ENCODE peak calls at places on chromosomes 6 and 20, in seven cellular contexts. V is HCT116, U is upper lobe of left lung, O is HepG2, X is breast epithelium, T is H1, I is GM12878. K is an unnamed sample.

GRCh38 chr6:108635505-108636226 is 74.9 kb downstream of the FOXO3 start:
- DNase-seq in V (no peak), U (peak; percentile 90), O (no peak), X (no peak), T (no peak), I (no peak), K (no peak)

GRCh38 chr20:40766790-40767529 is 77.9 kb upstream of the MAFB start:
- DNase-seq in V (no peak), U (no peak), O (no peak), X (no peak), T (no peak), I (no peak), K (no peak)

GRCh38 chr6:46015119-46015968 is at the start of gene CLIC5:
- DNase-seq in V (no peak), U (peak; percentile 52), O (no peak), X (peak; percentile 22), T (peak; percentile 65), I (no peak), K (peak; percentile 25)

GRCh38 chr6:15260099-15260821 is 14.4 kb downstream of the JARID2 start:
- DNase-seq in V (no peak), U (no peak), O (no peak), X (no peak), T (no peak), I (no peak), K (no peak)

GRCh38 chr20:45347297-45347935 is 808 bp downstream of the SDC4 start:
- DNase-seq in V (no peak), U (no peak), O (no peak), X (no peak), T (no peak), I (no peak), K (no peak)

GRCh38 chr20:3687655-3688054 is 5.8 kb upstream of the ADAM33 start:
- DNase-seq in V (peak; percentile 39), U (no peak), O (peak; percentile 44), X (no peak), T (no peak), I (no peak), K (no peak)

GRCh38 chr20:32877507-32877906 is 18.8 kb downstream of the EFCAB8 start:
- DNase-seq in V (no peak), U (no peak), O (no peak), X (no peak), T (no peak), I (no peak), K (no peak)

GRCh38 chr6:40796280-40797223 is 209.4 kb upstream of the LRFN2 start:
- DNase-seq in V (no peak), U (no peak), O (no peak), X (no peak), T (no peak), I (no peak), K (no peak)

GRCh38 chr20:380763-381580 is 412 bp downstream of the TRIB3 start:
- DNase-seq in V (peak; percentile 76), U (peak; percentile 70), O (peak; percentile 86), X (no peak), T (peak; percentile 86), I (no peak), K (peak; percentile 61)

GRCh38 chr6:10478187-10479040 is 42.7 kb upstream of the GCNT2 start:
- DNase-seq in V (peak; percentile 41), U (no peak), O (peak; percentile 58), X (no peak), T (no peak), I (no peak), K (no peak)

GRCh38 chr20:57459278-57459677 is 65.7 kb downstream of the CTCFL start:
- DNase-seq in V (no peak), U (no peak), O (no peak), X (no peak), T (no peak), I (no peak), K (no peak)

GRCh38 chr20:57455386-57455785 is 64.2 kb downstream of the RBM38 start:
- DNase-seq in V (no peak), U (no peak), O (no peak), X (no peak), T (no peak), I (no peak), K (no peak)

GRCh38 chr20:57456116-57456515 is 64.9 kb downstream of the RBM38 start:
- DNase-seq in V (no peak), U (no peak), O (no peak), X (no peak), T (no peak), I (no peak), K (no peak)

GRCh38 chr20:57458400-57459160 is 66.4 kb downstream of the CTCFL start:
- DNase-seq in V (no peak), U (no peak), O (no peak), X (peak; percentile 79), T (no peak), I (no peak), K (no peak)

DNA sequence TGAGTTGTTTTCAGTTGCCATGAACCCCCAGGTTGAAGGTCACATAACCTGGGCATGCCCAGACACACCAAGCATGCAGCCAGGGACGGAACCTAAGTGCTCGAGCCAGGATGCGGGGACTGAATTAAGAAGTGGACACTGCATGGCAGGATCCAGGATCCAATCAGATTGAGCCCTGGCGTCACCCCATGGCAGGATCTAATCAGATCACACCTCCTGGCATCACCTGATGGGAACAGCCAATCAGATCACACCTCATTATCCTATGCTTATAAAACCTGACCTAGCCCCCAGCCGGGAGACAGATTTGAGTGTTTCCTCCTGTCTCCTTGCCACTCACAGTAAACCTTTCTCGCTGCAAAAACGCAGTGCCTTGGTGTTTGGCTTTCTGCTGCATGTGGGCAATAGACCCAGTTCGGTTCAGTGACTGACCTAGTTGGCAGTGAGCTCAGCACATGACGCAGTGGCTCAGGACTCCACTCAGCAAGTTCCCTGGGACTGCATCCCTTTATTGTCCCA is 66.1 kb downstream of the RBM38 start:
- DNase-seq in V (no peak), U (no peak), O (no peak), X (no peak), T (no peak), I (no peak), K (no peak)
- TF ChIP-seq POLR2AphosphoS5 in V (no peak), U (no peak), O (no peak), X (no peak), T (no peak), I (no peak), K (no peak)

DNA sequence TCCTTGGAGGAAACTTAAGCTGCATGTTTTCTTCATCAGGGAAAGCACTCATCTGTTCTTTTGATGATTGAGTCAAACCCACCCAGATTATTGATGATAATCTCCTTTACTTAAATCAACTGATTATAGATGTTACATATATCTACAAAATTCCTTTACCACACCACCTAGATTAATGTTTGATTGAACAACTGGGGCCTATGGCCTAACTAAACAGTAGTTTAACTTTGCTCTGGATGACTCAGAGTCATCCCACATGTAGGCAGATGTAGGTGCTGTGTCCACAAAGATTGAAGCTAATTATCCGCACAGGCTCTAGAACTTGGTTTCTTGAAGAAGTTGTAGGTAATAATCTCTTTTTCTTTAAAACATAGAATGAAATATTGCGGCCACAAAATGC is 42.2 kb downstream of the PKIB start:
- DNase-seq in V (no peak), U (no peak), O (peak; percentile 31), X (no peak), T (no peak), I (no peak), K (no peak)
- TF ChIP-seq POLR2AphosphoS5 in V (no peak), U (no peak), O (no peak), X (no peak), T (no peak), I (no peak), K (no peak)

GRCh38 chr20:43667341-43668132 is 623 bp downstream of the MYBL2 start:
- DNase-seq in V (no peak), U (no peak), O (no peak), X (no peak), T (peak; percentile 68), I (no peak), K (peak; percentile 35)

GRCh38 chr20:43665466-43666176 is 1.3 kb upstream of the MYBL2 start:
- DNase-seq in V (no peak), U (no peak), O (no peak), X (no peak), T (no peak), I (no peak), K (no peak)

GRCh38 chr20:43662943-43663655 is 3.8 kb upstream of the MYBL2 start:
- DNase-seq in V (no peak), U (no peak), O (no peak), X (no peak), T (no peak), I (no peak), K (no peak)

GRCh38 chr20:43669332-43669731 is 2.4 kb downstream of the MYBL2 start:
- DNase-seq in V (no peak), U (no peak), O (no peak), X (no peak), T (no peak), I (no peak), K (no peak)

GRCh38 chr20:43666376-43667328 is at the start of gene MYBL2:
- DNase-seq in V (peak; percentile 18), U (peak; percentile 48), O (peak; percentile 70), X (no peak), T (peak; percentile 84), I (no peak), K (peak; percentile 80)
- TF ChIP-seq POLR2AphosphoS5 in V (peak; percentile 65), U (no peak), O (peak; percentile 66), X (no peak), T (peak; percentile 90), I (peak; percentile 45), K (no peak)

GRCh38 chr20:20312562-20312961 is 55.3 kb upstream of the INSM1 start:
- DNase-seq in V (no peak), U (no peak), O (no peak), X (no peak), T (no peak), I (no peak), K (no peak)

GRCh38 chr20:20318318-20319161 is 49.4 kb upstream of the INSM1 start:
- DNase-seq in V (no peak), U (no peak), O (no peak), X (no peak), T (no peak), I (no peak), K (no peak)

GRCh38 chr20:20321134-20321533 is 46.8 kb upstream of the INSM1 start:
- DNase-seq in V (no peak), U (no peak), O (no peak), X (no peak), T (no peak), I (no peak), K (no peak)

GRCh38 chr20:20321917-20322316 is 46.0 kb upstream of the INSM1 start:
- DNase-seq in V (no peak), U (no peak), O (no peak), X (no peak), T (no peak), I (no peak), K (no peak)

DNA sequence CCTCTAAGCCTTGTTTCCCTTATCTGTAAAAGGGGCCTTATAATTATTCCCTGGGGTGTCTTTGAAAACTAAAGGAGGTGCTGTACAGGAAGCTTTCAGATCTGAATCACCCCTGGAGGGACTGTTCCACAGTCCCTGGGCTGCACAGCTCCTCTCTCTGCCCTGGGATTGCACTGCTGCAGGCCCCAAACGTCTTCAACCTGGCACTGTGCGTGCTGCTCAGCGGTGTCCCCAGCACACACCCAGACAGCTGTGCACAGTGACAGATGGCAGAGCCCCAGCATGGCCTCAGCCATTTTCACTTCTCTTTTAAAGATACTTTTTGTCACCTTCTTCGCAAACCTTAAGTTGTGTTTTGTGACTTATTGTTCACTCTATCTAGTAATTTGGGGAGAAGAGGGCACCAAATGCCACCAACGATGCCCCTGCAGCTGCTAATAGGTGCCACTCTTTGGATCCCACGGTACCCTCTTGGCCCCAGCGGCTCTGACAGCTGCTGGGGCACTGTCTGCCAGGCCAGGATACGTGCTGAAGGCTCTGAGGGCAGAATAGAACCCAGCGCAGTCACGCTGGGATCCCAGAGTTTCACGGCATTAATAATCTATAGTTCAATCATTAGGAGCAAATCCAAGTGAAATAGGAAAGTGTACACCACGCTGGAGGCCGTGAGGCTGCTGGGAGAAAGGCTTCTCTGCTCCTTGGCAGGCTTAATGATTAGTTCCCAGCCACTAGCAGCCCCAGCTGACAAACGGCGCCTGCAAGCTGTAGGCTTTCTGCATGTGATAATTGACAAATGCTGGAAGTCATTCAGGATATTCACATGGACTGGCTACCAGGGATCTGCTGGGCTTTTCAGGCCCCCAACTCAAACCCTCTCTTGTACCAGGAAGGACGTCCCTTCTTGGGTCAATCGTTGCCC is 50.5 kb upstream of the INSM1 start:
- DNase-seq in V (no peak), U (no peak), O (no peak), X (no peak), T (no peak), I (peak; percentile 32), K (no peak)
- TF ChIP-seq POLR2AphosphoS5 in V (no peak), U (no peak), O (no peak), X (no peak), T (no peak), I (no peak), K (no peak)